ENCODE peak calls at places on chromosomes 12 and 14, in six cellular contexts. F is RPMI7951; D is NCI-H345; H is GM10248; M is OCI-LY7; I is activated CD4-positive, alpha-beta T cell treated with anti-CD3 and anti-CD28 coated beads, Interleukin-2, amount 50 U/mL, for 4 hours. X is an unnamed sample.

GRCh38 chr12:26845057-26845666 is 12.2 kb upstream of the ITPR2 start:
- DNase-seq in F (peak), D (no peak), H (no peak), M (no peak), I (peak), X (peak)

GRCh38 chr12:45462506-45462905 is 246.6 kb downstream of the ANO6 start:
- DNase-seq in F (no peak), D (no peak), H (no peak), M (no peak), I (no peak), X (no peak)

GRCh38 chr14:96066976-96067375 is 27.8 kb downstream of the C14orf132 start:
- DNase-seq in F (no peak), D (no peak), H (no peak), M (peak), I (no peak), X (no peak)

GRCh38 chr12:66409195-66409871 is 107.0 kb downstream of the HELB start:
- DNase-seq in F (peak), D (no peak), H (peak), M (peak), I (peak), X (peak)

GRCh38 chr12:3453947-3454675 is 36.9 kb upstream of the PRMT8 start:
- DNase-seq in F (peak), D (no peak), H (no peak), M (no peak), I (no peak), X (no peak)

GRCh38 chr14:99699071-99699760 is 15.1 kb downstream of the CYP46A1 start:
- DNase-seq in F (no peak), D (no peak), H (no peak), M (no peak), I (no peak), X (no peak)

GRCh38 chr12:49552014-49552413 is 13.2 kb downstream of the KCNH3 start:
- DNase-seq in F (peak), D (no peak), H (no peak), M (no peak), I (no peak), X (peak)

GRCh38 chr12:56687225-56688128 is 607 bp downstream of the PTGES3 start:
- DNase-seq in F (no peak), D (peak), H (peak), M (peak), I (peak), X (peak)

GRCh38 chr12:84508325-84508861 is 404.2 kb downstream of the SLC6A15 start:
- DNase-seq in F (peak), D (peak), H (no peak), M (no peak), I (no peak), X (peak)